ENCODE peak calls at places on chromosomes 13 and 19, in six cellular contexts. R, I, A, J, Q and F are unnamed samples.

GRCh38 chr13:89066868-89067466 is 1395.8 kb downstream of the SLITRK5 start:
- DNase-seq in A (peak), J (peak), I (no peak), R (no peak), Q (no peak), F (no peak)

GRCh38 chr19:4057913-4058695 is 8.6 kb downstream of the ZBTB7A start:
- DNase-seq in I (peak), J (peak), Q (peak), R (peak), A (no peak), F (peak)

GRCh38 chr19:17475541-17476115 is 5.3 kb downstream of the SLC27A1 start:
- DNase-seq in Q (peak), R (peak), J (no peak), I (peak), A (no peak), F (peak)

GRCh38 chr13:55714120-55714519 is 1426.6 kb upstream of the PRR20A start:
- DNase-seq in A (no peak), Q (no peak), J (no peak), R (no peak), I (no peak), F (no peak)

GRCh38 chr19:848457-848921 is 3.6 kb upstream of the ELANE start:
- DNase-seq in R (no peak), Q (no peak), I (peak), J (no peak), A (no peak), F (no peak)

GRCh38 chr19:3359850-3360493 is 6.4 kb upstream of the NFIC start:
- DNase-seq in I (no peak), Q (no peak), A (peak), J (peak), R (no peak), F (peak)

GRCh38 chr13:27270594-27271520 is at the start of gene RASL11A:
- DNase-seq in A (peak), Q (peak), R (peak), I (peak), J (peak), F (peak)

GRCh38 chr19:41225238-41226052 is 6.4 kb downstream of the AXL start:
- DNase-seq in I (peak), J (peak), Q (no peak), A (peak), R (peak), F (peak)

GRCh38 chr19:35828694-35829301 is 16.2 kb upstream of the PRODH2 start:
- DNase-seq in Q (peak), I (peak), J (peak), R (peak), A (no peak), F (peak)

GRCh38 chr13:63636231-63636993 is 2220.8 kb upstream of the PCDH20 start:
- DNase-seq in A (no peak), I (no peak), R (peak), J (peak), Q (no peak), F (no peak)

GRCh38 chr13:32984857-32985626 is 31.2 kb upstream of the KL start:
- DNase-seq in R (peak), Q (no peak), A (no peak), I (no peak), J (no peak), F (no peak)

GRCh38 chr13:110319774-110320509 is 12.9 kb downstream of the COL4A2 start:
- DNase-seq in J (no peak), A (no peak), R (peak), Q (no peak), I (no peak), F (peak)

GRCh38 chr13:41060723-41061074 is 610 bp upstream of the WBP4 start:
- DNase-seq in R (peak), A (peak), I (peak), Q (peak), J (peak), F (peak)

GRCh38 chr19:1408300-1409203 is 1.2 kb downstream of the DAZAP1 start:
- DNase-seq in I (peak), R (peak), J (peak), Q (no peak), A (peak), F (peak)

GRCh38 chr19:17402982-17403855 is 2.2 kb downstream of the BST2 start:
- DNase-seq in J (peak), Q (no peak), I (peak), R (peak), A (peak), F (peak)